ENCODE peak calls at places on chromosomes 12 and 14, in nine cellular contexts. One of them, this sample, is unnamed.

GRCh38 chr14:63362305-63362914 is 43.7 kb upstream of the GPHB5 start:
- DNase-seq in fibroblast of lung: no peak
- DNase-seq in fibroblast of the aortic adventitia: no peak
- DNase-seq in esophagus squamous epithelium: no peak
- DNase-seq in B cell: no peak
- DNase-seq in GM12865: no peak
- DNase-seq in AG10803: no peak
- DNase-seq in heart left ventricle: no peak
- DNase-seq in choroid plexus epithelial cell: no peak
- DNase-seq in this sample: no peak

GRCh38 chr12:47862881-47863280 is 41.9 kb downstream of the VDR start:
- DNase-seq in AG10803: no peak
- DNase-seq in choroid plexus epithelial cell: no peak
- DNase-seq in B cell: no peak
- DNase-seq in GM12865: no peak
- DNase-seq in heart left ventricle: no peak
- DNase-seq in fibroblast of lung: no peak
- DNase-seq in esophagus squamous epithelium: no peak
- DNase-seq in fibroblast of the aortic adventitia: no peak
- DNase-seq in this sample: no peak

GRCh38 chr12:51984657-51985056 is 22.1 kb upstream of the TAMALIN start:
- DNase-seq in fibroblast of the aortic adventitia: no peak
- DNase-seq in fibroblast of lung: no peak
- DNase-seq in AG10803: no peak
- DNase-seq in B cell: no peak
- DNase-seq in choroid plexus epithelial cell: no peak
- DNase-seq in esophagus squamous epithelium: no peak
- DNase-seq in heart left ventricle: no peak
- DNase-seq in GM12865: no peak
- DNase-seq in this sample: no peak

GRCh38 chr14:23056257-23056955 is 914 bp downstream of the CDH24 start:
- DNase-seq in AG10803: peak
- DNase-seq in GM12865: peak
- DNase-seq in B cell: peak
- DNase-seq in heart left ventricle: peak
- DNase-seq in fibroblast of the aortic adventitia: peak
- DNase-seq in choroid plexus epithelial cell: peak
- DNase-seq in esophagus squamous epithelium: no peak
- DNase-seq in fibroblast of lung: peak
- DNase-seq in this sample: peak

GRCh38 chr14:50530794-50531193 is 1.6 kb downstream of the MAP4K5 start:
- DNase-seq in fibroblast of lung: peak
- DNase-seq in B cell: no peak
- DNase-seq in heart left ventricle: no peak
- DNase-seq in esophagus squamous epithelium: no peak
- DNase-seq in GM12865: no peak
- DNase-seq in AG10803: no peak
- DNase-seq in fibroblast of the aortic adventitia: peak
- DNase-seq in choroid plexus epithelial cell: no peak
- DNase-seq in this sample: no peak

GRCh38 chr12:48977290-48978281 is 536 bp upstream of the WNT1 start:
- DNase-seq in heart left ventricle: peak
- DNase-seq in AG10803: no peak
- DNase-seq in fibroblast of the aortic adventitia: no peak
- DNase-seq in esophagus squamous epithelium: no peak
- DNase-seq in fibroblast of lung: peak
- DNase-seq in choroid plexus epithelial cell: peak
- DNase-seq in B cell: peak
- DNase-seq in GM12865: peak
- DNase-seq in this sample: no peak

GRCh38 chr14:76250345-76250744 is 98.6 kb downstream of the GPATCH2L start:
- DNase-seq in fibroblast of the aortic adventitia: no peak
- DNase-seq in B cell: peak
- DNase-seq in AG10803: no peak
- DNase-seq in fibroblast of lung: no peak
- DNase-seq in esophagus squamous epithelium: no peak
- DNase-seq in heart left ventricle: no peak
- DNase-seq in choroid plexus epithelial cell: no peak
- DNase-seq in GM12865: no peak
- DNase-seq in this sample: no peak

GRCh38 chr12:43882578-43883178 is 46.8 kb downstream of the TMEM117 start:
- DNase-seq in heart left ventricle: no peak
- DNase-seq in esophagus squamous epithelium: no peak
- DNase-seq in fibroblast of the aortic adventitia: peak
- DNase-seq in B cell: no peak
- DNase-seq in AG10803: peak
- DNase-seq in fibroblast of lung: peak
- DNase-seq in GM12865: peak
- DNase-seq in choroid plexus epithelial cell: peak
- DNase-seq in this sample: peak

GRCh38 chr14:100201701-100202100 is 37.2 kb upstream of the YY1 start:
- DNase-seq in choroid plexus epithelial cell: no peak
- DNase-seq in GM12865: no peak
- DNase-seq in AG10803: no peak
- DNase-seq in B cell: no peak
- DNase-seq in fibroblast of lung: no peak
- DNase-seq in heart left ventricle: peak
- DNase-seq in esophagus squamous epithelium: no peak
- DNase-seq in fibroblast of the aortic adventitia: no peak
- DNase-seq in this sample: no peak

GRCh38 chr14:92412912-92413311 is 89.9 kb downstream of the SLC24A4 start:
- DNase-seq in AG10803: peak
- DNase-seq in fibroblast of lung: no peak
- DNase-seq in B cell: no peak
- DNase-seq in GM12865: no peak
- DNase-seq in choroid plexus epithelial cell: no peak
- DNase-seq in fibroblast of the aortic adventitia: no peak
- DNase-seq in esophagus squamous epithelium: no peak
- DNase-seq in heart left ventricle: no peak
- DNase-seq in this sample: no peak

GRCh38 chr14:65704412-65704811 is 291.9 kb downstream of the FUT8 start:
- DNase-seq in fibroblast of lung: peak
- DNase-seq in B cell: no peak
- DNase-seq in esophagus squamous epithelium: no peak
- DNase-seq in AG10803: peak
- DNase-seq in GM12865: no peak
- DNase-seq in choroid plexus epithelial cell: peak
- DNase-seq in fibroblast of the aortic adventitia: peak
- DNase-seq in heart left ventricle: no peak
- DNase-seq in this sample: peak

GRCh38 chr14:22112004-22112403 is 438.4 kb upstream of the OR4E1 start:
- DNase-seq in heart left ventricle: no peak
- DNase-seq in fibroblast of lung: no peak
- DNase-seq in AG10803: no peak
- DNase-seq in GM12865: peak
- DNase-seq in esophagus squamous epithelium: no peak
- DNase-seq in B cell: no peak
- DNase-seq in choroid plexus epithelial cell: peak
- DNase-seq in fibroblast of the aortic adventitia: no peak
- DNase-seq in this sample: no peak

GRCh38 chr12:24996102-24996797 is 47.3 kb upstream of the BCAT1 start:
- DNase-seq in esophagus squamous epithelium: no peak
- DNase-seq in fibroblast of the aortic adventitia: no peak
- DNase-seq in choroid plexus epithelial cell: no peak
- DNase-seq in heart left ventricle: no peak
- DNase-seq in AG10803: no peak
- DNase-seq in B cell: no peak
- DNase-seq in GM12865: peak
- DNase-seq in fibroblast of lung: no peak
- DNase-seq in this sample: no peak

GRCh38 chr12:53251477-53252348 is 16.4 kb upstream of the ESPL1 start:
- DNase-seq in esophagus squamous epithelium: no peak
- DNase-seq in GM12865: peak
- DNase-seq in AG10803: peak
- DNase-seq in fibroblast of lung: peak
- DNase-seq in heart left ventricle: peak
- DNase-seq in fibroblast of the aortic adventitia: peak
- DNase-seq in B cell: peak
- DNase-seq in choroid plexus epithelial cell: peak
- DNase-seq in this sample: peak

GRCh38 chr14:63745858-63746425 is 18.1 kb upstream of the SGPP1 start:
- DNase-seq in heart left ventricle: no peak
- DNase-seq in esophagus squamous epithelium: no peak
- DNase-seq in GM12865: peak
- DNase-seq in fibroblast of the aortic adventitia: no peak
- DNase-seq in AG10803: no peak
- DNase-seq in fibroblast of lung: no peak
- DNase-seq in B cell: peak
- DNase-seq in choroid plexus epithelial cell: no peak
- DNase-seq in this sample: no peak

GRCh38 chr14:43938588-43939281 is 568.3 kb downstream of the FSCB start:
- DNase-seq in choroid plexus epithelial cell: no peak
- DNase-seq in esophagus squamous epithelium: no peak
- DNase-seq in heart left ventricle: peak
- DNase-seq in B cell: no peak
- DNase-seq in GM12865: no peak
- DNase-seq in fibroblast of the aortic adventitia: no peak
- DNase-seq in fibroblast of lung: no peak
- DNase-seq in AG10803: no peak
- DNase-seq in this sample: no peak

DNA sequence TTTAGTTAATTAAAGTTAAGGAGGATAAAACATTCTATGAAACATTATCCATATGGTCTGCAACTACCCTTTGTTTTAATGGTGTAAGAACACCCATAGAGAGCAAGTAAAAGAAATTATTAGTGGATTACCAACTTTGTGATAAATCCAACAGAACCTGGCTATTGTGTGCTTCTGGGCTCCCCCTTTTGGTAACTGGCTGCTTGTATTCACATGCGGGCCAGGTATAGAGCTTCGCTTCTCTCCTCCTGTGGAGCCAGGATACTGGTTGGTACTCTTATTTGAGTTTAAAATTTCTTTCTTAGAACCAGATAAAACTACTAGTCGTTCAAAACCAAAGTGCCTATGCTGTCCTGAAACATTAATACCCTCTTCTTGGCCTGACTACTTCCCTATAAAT is 81.0 kb downstream of the PTPRR start:
- DNase-seq in heart left ventricle: no peak
- DNase-seq in esophagus squamous epithelium: no peak
- DNase-seq in choroid plexus epithelial cell: no peak
- DNase-seq in fibroblast of lung: no peak
- DNase-seq in GM12865: no peak
- DNase-seq in AG10803: no peak
- DNase-seq in B cell: no peak
- DNase-seq in fibroblast of the aortic adventitia: no peak
- DNase-seq in this sample: no peak
- TF ChIP-seq CTCF in heart left ventricle: no peak
- TF ChIP-seq CTCF in esophagus squamous epithelium: no peak
- TF ChIP-seq CTCF in choroid plexus epithelial cell: peak
- TF ChIP-seq CTCF in fibroblast of lung: no peak
- TF ChIP-seq CTCF in GM12865: no peak
- TF ChIP-seq CTCF in AG10803: no peak
- TF ChIP-seq CTCF in B cell: no peak
- TF ChIP-seq CTCF in fibroblast of the aortic adventitia: no peak
- TF ChIP-seq CTCF in this sample: no peak

DNA sequence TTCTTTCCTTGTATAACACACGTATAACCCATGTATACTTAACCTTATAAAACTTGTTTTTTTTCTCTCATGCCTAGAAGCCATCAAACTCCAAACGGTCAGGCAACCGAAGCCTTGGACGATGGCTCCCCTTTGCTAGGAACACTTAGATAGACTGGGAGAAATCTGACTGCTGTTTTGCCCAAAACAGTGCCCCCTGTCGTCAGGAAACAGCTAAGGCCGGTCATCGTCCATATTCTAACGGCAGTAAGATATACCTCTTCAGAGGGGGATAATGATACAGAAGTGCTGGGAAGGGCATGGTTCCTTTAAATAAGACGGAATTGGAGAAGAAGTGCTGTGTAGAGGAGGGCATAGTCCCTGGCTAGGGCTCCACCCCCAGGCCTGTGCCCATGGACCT is 130.5 kb downstream of the SLC41A2 start:
- DNase-seq in GM12865: no peak
- DNase-seq in fibroblast of the aortic adventitia: no peak
- DNase-seq in heart left ventricle: no peak
- DNase-seq in fibroblast of lung: no peak
- DNase-seq in B cell: no peak
- DNase-seq in AG10803: no peak
- DNase-seq in esophagus squamous epithelium: no peak
- DNase-seq in choroid plexus epithelial cell: peak
- DNase-seq in this sample: no peak
- TF ChIP-seq CTCF in GM12865: no peak
- TF ChIP-seq CTCF in fibroblast of the aortic adventitia: peak
- TF ChIP-seq CTCF in heart left ventricle: no peak
- TF ChIP-seq CTCF in fibroblast of lung: peak
- TF ChIP-seq CTCF in B cell: peak
- TF ChIP-seq CTCF in AG10803: peak
- TF ChIP-seq CTCF in esophagus squamous epithelium: peak
- TF ChIP-seq CTCF in choroid plexus epithelial cell: peak
- TF ChIP-seq CTCF in this sample: peak

GRCh38 chr14:29085546-29085945 is 319.0 kb downstream of the FOXG1 start:
- DNase-seq in choroid plexus epithelial cell: peak
- DNase-seq in GM12865: no peak
- DNase-seq in fibroblast of lung: no peak
- DNase-seq in heart left ventricle: no peak
- DNase-seq in esophagus squamous epithelium: no peak
- DNase-seq in AG10803: peak
- DNase-seq in B cell: no peak
- DNase-seq in fibroblast of the aortic adventitia: peak
- DNase-seq in this sample: no peak
- TF ChIP-seq CTCF in choroid plexus epithelial cell: peak
- TF ChIP-seq CTCF in GM12865: no peak
- TF ChIP-seq CTCF in fibroblast of lung: peak
- TF ChIP-seq CTCF in heart left ventricle: no peak
- TF ChIP-seq CTCF in esophagus squamous epithelium: no peak
- TF ChIP-seq CTCF in AG10803: peak
- TF ChIP-seq CTCF in B cell: no peak
- TF ChIP-seq CTCF in fibroblast of the aortic adventitia: peak
- TF ChIP-seq CTCF in this sample: peak

GRCh38 chr12:125399489-125399888 is 334.3 kb downstream of the AACS start:
- DNase-seq in heart left ventricle: no peak
- DNase-seq in esophagus squamous epithelium: no peak
- DNase-seq in B cell: no peak
- DNase-seq in fibroblast of lung: no peak
- DNase-seq in choroid plexus epithelial cell: no peak
- DNase-seq in AG10803: no peak
- DNase-seq in GM12865: peak
- DNase-seq in fibroblast of the aortic adventitia: no peak
- DNase-seq in this sample: no peak

GRCh38 chr12:125403843-125404242 is 338.6 kb downstream of the AACS start:
- DNase-seq in AG10803: no peak
- DNase-seq in fibroblast of the aortic adventitia: no peak
- DNase-seq in fibroblast of lung: no peak
- DNase-seq in B cell: no peak
- DNase-seq in choroid plexus epithelial cell: no peak
- DNase-seq in heart left ventricle: no peak
- DNase-seq in esophagus squamous epithelium: no peak
- DNase-seq in GM12865: no peak
- DNase-seq in this sample: no peak

GRCh38 chr12:125408718-125409117 is 343.5 kb downstream of the AACS start:
- DNase-seq in choroid plexus epithelial cell: no peak
- DNase-seq in esophagus squamous epithelium: no peak
- DNase-seq in heart left ventricle: no peak
- DNase-seq in fibroblast of lung: no peak
- DNase-seq in AG10803: no peak
- DNase-seq in fibroblast of the aortic adventitia: no peak
- DNase-seq in GM12865: no peak
- DNase-seq in B cell: no peak
- DNase-seq in this sample: no peak

GRCh38 chr12:125406131-125406530 is 340.9 kb downstream of the AACS start:
- DNase-seq in choroid plexus epithelial cell: no peak
- DNase-seq in fibroblast of the aortic adventitia: no peak
- DNase-seq in AG10803: no peak
- DNase-seq in fibroblast of lung: no peak
- DNase-seq in GM12865: peak
- DNase-seq in B cell: no peak
- DNase-seq in esophagus squamous epithelium: no peak
- DNase-seq in heart left ventricle: no peak
- DNase-seq in this sample: no peak

GRCh38 chr12:125403145-125403789 is 338.0 kb downstream of the AACS start:
- DNase-seq in heart left ventricle: no peak
- DNase-seq in GM12865: peak
- DNase-seq in choroid plexus epithelial cell: peak
- DNase-seq in fibroblast of lung: peak
- DNase-seq in AG10803: peak
- DNase-seq in B cell: no peak
- DNase-seq in esophagus squamous epithelium: no peak
- DNase-seq in fibroblast of the aortic adventitia: peak
- DNase-seq in this sample: peak
- TF ChIP-seq CTCF in heart left ventricle: peak
- TF ChIP-seq CTCF in GM12865: peak
- TF ChIP-seq CTCF in choroid plexus epithelial cell: peak
- TF ChIP-seq CTCF in fibroblast of lung: peak
- TF ChIP-seq CTCF in AG10803: peak
- TF ChIP-seq CTCF in B cell: peak
- TF ChIP-seq CTCF in esophagus squamous epithelium: peak
- TF ChIP-seq CTCF in fibroblast of the aortic adventitia: peak
- TF ChIP-seq CTCF in this sample: peak

This sample was measured in astrocyte of the cerebellum.